ENCODE peak calls at places on chromosomes 4 and X, in five cellular contexts. U, I, B, G and D are unnamed samples.
A peak's percentile ranks its signal among the peaks of the same experiment; 100 is the strongest.

GRCh38 chrX:44071847-44072545 is 98.8 kb upstream of the NDP start:
- DNase-seq in U (no peak), I (no peak), B (no peak), G (no peak), D (no peak)

GRCh38 chrX:115410731-115411435 is 121.4 kb downstream of the LUZP4 start:
- DNase-seq in U (no peak), I (no peak), B (no peak), G (no peak), D (no peak)

GRCh38 chr4:119315036-119315435 is 6.9 kb downstream of the FABP2 start:
- DNase-seq in U (no peak), I (no peak), B (no peak), G (no peak), D (no peak)

GRCh38 chr4:125739760-125740159 is 425.0 kb downstream of the FAT4 start:
- DNase-seq in U (no peak), I (no peak), B (no peak), G (no peak), D (no peak)

GRCh38 chr4:113761682-113762060 is at the start of gene CAMK2D:
- DNase-seq in U (peak; percentile 70), I (peak; percentile 86), B (no peak), G (peak; percentile 2), D (peak; percentile 94)

GRCh38 chr4:86916392-86916791 is 18.4 kb upstream of the AFF1 start:
- DNase-seq in U (no peak), I (no peak), B (no peak), G (peak; percentile 65), D (no peak)

GRCh38 chr4:187218705-187219245 is 495.1 kb upstream of the FAT1 start:
- DNase-seq in U (no peak), I (no peak), B (no peak), G (peak; percentile 2), D (no peak)

GRCh38 chr4:23819041-23819511 is 70.8 kb downstream of the PPARGC1A start:
- DNase-seq in U (no peak), I (no peak), B (no peak), G (no peak), D (no peak)

GRCh38 chr4:108171541-108172230 is 3.0 kb upstream of the LEF1 start:
- DNase-seq in U (no peak), I (no peak), B (no peak), G (no peak), D (no peak)

GRCh38 chr4:134727696-134728095 is 526.1 kb upstream of the PABPC4L start:
- DNase-seq in U (no peak), I (no peak), B (no peak), G (no peak), D (no peak)

GRCh38 chr4:8050555-8051206 is 107.9 kb downstream of the ABLIM2 start:
- DNase-seq in U (no peak), I (peak; percentile 71), B (no peak), G (peak; percentile 29), D (no peak)

GRCh38 chr4:138450546-138450945 is 208.4 kb upstream of the SLC7A11 start:
- DNase-seq in U (no peak), I (no peak), B (no peak), G (no peak), D (no peak)

GRCh38 chrX:41317487-41318208 is 16.3 kb upstream of the DDX3X start:
- DNase-seq in U (no peak), I (no peak), B (no peak), G (no peak), D (no peak)
- TF ChIP-seq POLR2AphosphoS5 in U (no peak), I (no peak), B (no peak), G (no peak), D (no peak)

DNA sequence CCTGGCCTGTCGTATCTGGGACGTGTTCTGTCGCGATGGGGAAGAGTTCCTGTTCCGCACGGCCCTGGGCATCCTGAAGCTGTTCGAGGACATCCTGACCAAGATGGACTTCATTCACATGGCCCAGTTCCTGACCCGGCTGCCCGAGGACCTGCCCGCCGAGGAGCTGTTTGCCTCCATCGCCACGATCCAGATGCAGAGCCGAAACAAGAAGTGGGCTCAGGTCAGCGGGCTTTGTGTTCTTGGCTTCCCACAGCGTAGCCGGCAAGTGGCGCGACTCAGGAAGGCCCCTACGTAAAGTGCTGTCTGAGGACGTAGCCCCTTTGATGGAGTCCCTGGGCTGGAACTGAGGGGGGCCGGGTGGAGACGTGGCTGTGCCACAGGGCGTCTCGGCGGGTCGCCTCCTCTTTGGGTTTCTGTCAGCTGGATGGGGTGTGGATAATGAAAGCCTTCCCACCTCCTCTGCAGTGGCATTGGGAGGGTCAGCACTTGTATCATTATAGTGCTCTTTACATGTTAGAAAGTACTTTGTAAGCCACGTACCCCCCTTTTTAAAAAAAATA is 18.1 kb upstream of the TADA2B start:
- DNase-seq in U (no peak), I (no peak), B (no peak), G (no peak), D (no peak)
- H3K36me3 ChIP-seq in U (peaks cover under 1% of the 10 kb centered on the region), I (peaks cover 99% of the 10 kb centered on the region), B (no peaks in the 10 kb centered on the region), G (peaks cover 94% of the 10 kb centered on the region), D (peaks cover 99% of the 10 kb centered on the region)

GRCh38 chrX:69314436-69315348 is 149.4 kb upstream of the PJA1 start:
- DNase-seq in U (no peak), I (peak; percentile 21), B (peak; percentile 70), G (no peak), D (no peak)
- TF ChIP-seq POLR2AphosphoS5 in U (no peak), I (no peak), B (no peak), G (no peak), D (no peak)

GRCh38 chrX:73821921-73822559 is 259.0 kb downstream of the CHIC1 start:
- DNase-seq in U (no peak), I (no peak), B (no peak), G (no peak), D (no peak)

GRCh38 chrX:73825569-73825968 is 262.6 kb downstream of the CHIC1 start:
- DNase-seq in U (no peak), I (no peak), B (no peak), G (no peak), D (no peak)

GRCh38 chrX:73822775-73823174 is 259.8 kb downstream of the CHIC1 start:
- DNase-seq in U (no peak), I (no peak), B (no peak), G (no peak), D (no peak)

GRCh38 chrX:73826996-73827395 is 264.0 kb downstream of the CHIC1 start:
- DNase-seq in U (no peak), I (no peak), B (no peak), G (no peak), D (no peak)

DNA sequence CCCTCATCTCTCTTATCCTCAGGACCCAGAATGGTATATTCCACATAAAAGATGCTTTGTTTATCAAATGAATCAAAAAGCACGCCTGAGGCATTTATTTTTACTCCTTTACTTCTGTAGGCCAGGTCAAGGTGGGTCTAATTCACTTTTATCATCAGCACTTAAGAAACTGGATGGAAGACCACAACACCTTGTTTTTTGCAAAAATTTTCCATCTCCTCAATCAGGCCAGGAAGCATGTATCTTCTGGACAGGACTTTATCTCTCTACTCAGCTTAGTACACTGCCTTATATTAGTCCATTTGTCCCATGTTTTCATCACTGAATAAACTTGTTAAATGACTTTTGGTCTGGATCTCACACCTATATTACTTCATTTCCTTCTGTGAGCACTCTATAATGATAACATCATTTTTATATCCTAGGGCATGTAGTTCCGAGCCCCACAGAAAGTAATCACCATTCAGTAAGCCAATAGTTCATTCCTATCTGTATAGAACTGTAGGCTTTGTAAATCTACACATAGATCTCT is 260.5 kb downstream of the CHIC1 start:
- DNase-seq in U (no peak), I (no peak), B (no peak), G (no peak), D (no peak)
- H3K36me3 ChIP-seq in U (peaks cover 3% of the 10 kb centered on the region), I (peaks cover 80% of the 10 kb centered on the region), B (no peaks in the 10 kb centered on the region), G (peaks cover 63% of the 10 kb centered on the region), D (no peaks in the 10 kb centered on the region)

DNA sequence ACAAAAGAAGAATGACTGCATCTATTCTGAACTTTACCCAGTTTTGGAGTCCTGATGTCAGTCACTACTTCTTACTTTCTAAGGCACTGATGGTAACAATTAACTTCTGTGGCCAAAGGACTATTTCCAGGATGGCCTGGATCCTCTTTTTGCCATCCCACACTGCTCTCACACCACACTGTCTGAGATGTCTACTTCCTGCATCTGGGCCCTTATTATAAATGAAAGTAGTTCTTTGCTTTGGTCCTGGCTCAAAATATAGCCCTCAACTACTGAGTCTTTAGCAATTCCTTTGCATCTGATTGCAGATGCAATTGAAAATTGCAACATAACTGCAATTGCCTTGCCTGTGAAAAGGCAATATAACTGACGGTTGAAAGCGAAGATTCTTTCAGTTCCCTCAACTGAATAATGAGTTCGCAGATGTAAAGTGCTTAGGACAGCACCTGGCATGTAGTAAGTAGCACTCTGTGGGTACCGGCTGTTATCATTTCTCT is 44.2 kb downstream of the COQ2 start:
- DNase-seq in U (no peak), I (no peak), B (no peak), G (no peak), D (no peak)
- TF ChIP-seq POLR2AphosphoS5 in U (no peak), I (no peak), B (no peak), G (no peak), D (no peak)

DNA sequence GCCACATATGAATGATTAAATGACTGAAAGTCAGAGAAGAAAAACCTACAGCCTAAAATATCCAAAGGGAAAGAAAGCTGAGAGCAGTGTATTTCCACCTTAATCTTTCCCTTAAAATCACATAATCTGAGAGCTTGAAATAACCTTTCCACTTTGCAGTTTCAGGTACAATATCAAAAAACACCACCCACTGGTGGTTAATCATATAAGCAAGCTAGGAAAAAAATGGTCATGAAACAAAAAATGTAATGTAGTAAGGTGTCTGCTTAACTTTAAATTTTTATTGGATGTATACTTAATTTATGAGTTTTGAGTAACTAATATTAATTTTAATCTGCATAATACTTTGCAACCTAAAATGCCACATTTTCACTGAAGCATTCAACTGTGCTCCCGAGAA is 3.2 kb downstream of the PRDM5 start:
- DNase-seq in U (no peak), I (no peak), B (no peak), G (no peak), D (no peak)
- H3K36me3 ChIP-seq in U (no peaks in the 10 kb centered on the region), I (no peaks in the 10 kb centered on the region), B (no peaks in the 10 kb centered on the region), G (no peaks in the 10 kb centered on the region), D (no peaks in the 10 kb centered on the region)

GRCh38 chrX:34631826-34632225 is 25.3 kb downstream of the TMEM47 start:
- DNase-seq in U (no peak), I (no peak), B (no peak), G (no peak), D (no peak)

GRCh38 chrX:34632404-34632803 is 24.7 kb downstream of the TMEM47 start:
- DNase-seq in U (no peak), I (no peak), B (no peak), G (no peak), D (no peak)

GRCh38 chrX:34624416-34624815 is 32.7 kb downstream of the TMEM47 start:
- DNase-seq in U (no peak), I (no peak), B (no peak), G (no peak), D (no peak)

GRCh38 chrX:34629572-34629971 is 27.5 kb downstream of the TMEM47 start:
- DNase-seq in U (no peak), I (no peak), B (no peak), G (no peak), D (no peak)
- TF ChIP-seq POLR2AphosphoS5 in U (no peak), I (no peak), B (no peak), G (no peak), D (no peak)

DNA sequence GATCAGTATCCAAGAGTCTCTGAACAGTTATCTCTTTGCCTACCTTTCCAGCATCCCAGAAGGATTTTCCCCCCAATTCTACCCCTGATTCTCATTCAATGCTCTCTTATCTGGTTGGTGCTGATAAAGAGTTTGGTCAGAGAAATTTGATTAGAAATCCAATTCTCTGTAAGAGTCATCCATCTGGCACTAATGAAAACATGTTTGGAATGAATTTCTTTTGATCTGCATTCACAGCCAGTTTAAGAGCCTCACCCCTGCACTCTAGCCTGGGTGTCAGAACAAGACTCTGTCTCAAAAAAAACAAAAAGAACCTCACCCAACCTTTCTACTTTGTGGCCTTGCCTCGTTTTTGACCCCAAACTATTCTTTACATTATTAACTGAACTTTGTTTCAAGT is 122.1 kb downstream of the MANBA start:
- DNase-seq in U (no peak), I (no peak), B (no peak), G (no peak), D (no peak)
- H3K36me3 ChIP-seq in U (no peaks in the 10 kb centered on the region), I (peaks cover 62% of the 10 kb centered on the region), B (no peaks in the 10 kb centered on the region), G (no peaks in the 10 kb centered on the region), D (peaks cover 27% of the 10 kb centered on the region)